ENCODE peak calls at places on chromosomes 16 and 17, in four cellular contexts. S, M, A and H are unnamed samples.

GRCh38 chr16:71961066-71962039 is 38.8 kb downstream of the PKD1L3 start:
- DNase-seq in S (peak), A (peak), M (peak), H (peak)

GRCh38 chr16:85350973-85351372 is 238.7 kb upstream of the CIBAR2 start:
- DNase-seq in M (peak), S (peak), A (peak), H (peak)

GRCh38 chr16:88882358-88883030 is 16.0 kb upstream of the PABPN1L start:
- DNase-seq in S (no peak), A (no peak), M (no peak), H (no peak)

GRCh38 chr17:57666946-57667345 is 78.2 kb downstream of the CCDC182 start:
- DNase-seq in S (no peak), M (no peak), A (no peak), H (no peak)

GRCh38 chr16:9123871-9124270 is 32.4 kb downstream of the HAPSTR1 start:
- DNase-seq in M (peak), A (peak), S (peak), H (peak)

GRCh38 chr17:82108038-82108998 is 10.3 kb upstream of the FASN start:
- DNase-seq in A (no peak), S (no peak), M (peak), H (no peak)

GRCh38 chr17:47218896-47219430 is 9.8 kb downstream of the MYL4 start:
- DNase-seq in M (no peak), S (no peak), A (no peak), H (no peak)

GRCh38 chr16:72763927-72764628 is 283.9 kb downstream of the ZFHX3 start:
- DNase-seq in A (no peak), S (no peak), M (no peak), H (no peak)

GRCh38 chr17:58010067-58010799 is 3.2 kb upstream of the SRSF1 start:
- DNase-seq in M (no peak), A (no peak), S (no peak), H (no peak)

GRCh38 chr17:51322390-51323029 is 62.2 kb downstream of the UTP18 start:
- DNase-seq in S (no peak), A (no peak), M (no peak), H (no peak)

GRCh38 chr17:70288540-70289290 is 119.4 kb downstream of the KCNJ2 start:
- DNase-seq in S (no peak), M (no peak), A (peak), H (no peak)

GRCh38 chr17:77872714-77873517 is 85.6 kb upstream of the TNRC6C start:
- DNase-seq in S (peak), A (no peak), M (no peak), H (no peak)

GRCh38 chr17:6683730-6684459 is 29.3 kb downstream of the SLC13A5 start:
- DNase-seq in M (no peak), S (no peak), A (peak), H (no peak)

GRCh38 chr16:29714972-29715371 is 30.8 kb downstream of the C16orf54 start:
- DNase-seq in S (no peak), M (no peak), A (no peak), H (no peak)

GRCh38 chr17:28912281-28912937 is 9.5 kb upstream of the DHRS13 start:
- DNase-seq in A (no peak), S (no peak), M (no peak), H (no peak)

GRCh38 chr17:70355185-70355584 is 185.9 kb downstream of the KCNJ2 start:
- DNase-seq in M (no peak), A (no peak), S (no peak), H (no peak)

GRCh38 chr16:27829975-27830374 is 233.5 kb downstream of the GSG1L start:
- DNase-seq in S (no peak), M (no peak), A (no peak), H (no peak)

GRCh38 chr16:85005278-85006069 is 5.9 kb downstream of the ZDHHC7 start:
- DNase-seq in S (no peak), A (no peak), M (no peak), H (peak)

DNA sequence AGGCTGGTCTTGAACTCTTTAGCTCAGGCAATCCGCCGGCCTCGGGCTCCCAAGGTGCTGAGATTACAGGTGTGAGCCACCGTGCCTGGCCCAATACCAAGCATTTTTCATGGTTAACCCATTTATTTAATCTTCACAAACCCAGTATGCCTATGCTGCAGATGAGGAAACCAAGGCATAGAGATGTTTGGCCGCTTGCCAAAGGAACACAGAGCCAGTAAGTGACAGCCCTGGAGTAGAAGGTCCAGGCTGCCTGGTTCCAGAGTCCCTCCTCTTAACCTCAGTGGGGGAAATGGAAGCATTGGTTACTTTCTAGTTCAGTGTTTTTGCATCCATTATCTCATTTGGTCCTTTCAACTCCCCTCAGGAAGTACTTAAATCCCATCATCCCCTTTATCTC is 15.3 kb upstream of the ARL5C start:
- DNase-seq in S (no peak), M (no peak), A (no peak), H (no peak)
- H3K27ac ChIP-seq in S (no peak), M (no peak), A (no peak), H (no peak)

GRCh38 chr16:54897930-54898329 is 32.7 kb upstream of the IRX5 start:
- DNase-seq in M (no peak), S (no peak), A (no peak), H (no peak)
- TF ChIP-seq CTCF in M (no peak), S (no peak), A (no peak), H (no peak)

DNA sequence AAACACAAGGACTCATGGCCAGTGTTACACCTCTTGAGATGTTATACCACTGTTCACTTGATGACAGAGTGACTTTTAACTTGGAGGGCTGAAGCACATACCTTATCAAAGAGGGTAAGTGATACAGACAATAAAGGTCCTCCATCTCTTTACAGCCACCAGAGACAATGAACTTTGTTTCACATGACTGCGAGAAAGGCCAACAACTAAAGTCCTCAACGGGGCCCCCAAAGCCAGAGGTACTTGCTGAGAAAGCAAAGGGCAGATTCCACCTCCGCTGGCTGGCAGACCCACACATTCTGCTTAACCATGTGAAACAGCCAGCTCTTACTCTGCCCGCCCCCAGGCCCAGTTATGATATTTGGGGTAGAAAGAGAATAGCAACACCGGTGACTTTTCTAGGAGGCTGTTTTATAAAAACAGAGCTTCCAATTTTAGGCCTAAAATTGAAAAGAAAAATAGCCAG is 21.4 kb downstream of the DCUN1D3 start:
- DNase-seq in M (peak), A (no peak), S (peak), H (no peak)
- H3K27ac ChIP-seq in M (peak), A (peak), S (peak), H (peak)

DNA sequence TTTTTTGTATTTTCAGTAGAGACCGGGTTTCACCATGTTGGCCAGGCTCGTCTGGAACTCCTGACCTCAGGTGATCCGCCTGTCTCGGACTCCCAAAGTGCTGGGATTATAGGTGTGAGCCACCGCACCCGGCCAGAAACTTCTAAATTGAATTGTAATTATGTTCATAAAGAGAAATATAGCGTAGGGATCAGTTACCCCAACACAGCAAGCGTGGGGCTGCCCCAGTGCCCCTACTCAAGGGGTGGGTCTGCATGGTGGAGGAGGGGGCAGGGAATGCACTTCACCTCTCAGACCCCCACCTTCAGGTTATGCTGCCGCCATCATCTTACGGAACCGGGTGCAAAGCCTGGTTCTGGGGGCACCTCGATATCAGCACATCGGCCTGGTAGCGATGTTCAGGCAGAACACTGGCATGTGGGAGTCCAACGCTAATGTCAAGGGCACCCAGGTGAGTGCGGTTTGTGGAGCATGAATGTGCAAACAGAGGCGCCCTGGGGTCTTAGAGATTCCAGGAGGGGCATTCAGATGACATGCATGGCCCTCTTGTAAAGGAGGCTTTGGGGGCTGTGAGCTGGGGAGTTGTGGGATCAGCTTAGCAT is 18.0 kb downstream of the ITGAM start:
- DNase-seq in M (no peak), S (no peak), A (no peak), H (no peak)
- TF ChIP-seq CTCF in M (no peak), S (no peak), A (no peak), H (no peak)

GRCh38 chr16:11572301-11572995 is 14.3 kb downstream of the LITAF start:
- DNase-seq in S (no peak), A (no peak), M (no peak), H (no peak)

GRCh38 chr16:11580451-11581086 is 6.2 kb downstream of the LITAF start:
- DNase-seq in A (no peak), M (no peak), S (no peak), H (no peak)

GRCh38 chr16:11575223-11575589 is 11.5 kb downstream of the LITAF start:
- DNase-seq in S (no peak), M (no peak), A (no peak), H (no peak)

GRCh38 chr16:11581677-11582076 is 5.0 kb downstream of the LITAF start:
- DNase-seq in S (no peak), M (no peak), A (no peak), H (no peak)

GRCh38 chr16:11576427-11577289 is 10.1 kb downstream of the LITAF start:
- DNase-seq in S (no peak), M (no peak), A (no peak), H (no peak)
- H3K27ac ChIP-seq in S (no peak), M (no peak), A (no peak), H (peak)